ENCODE peak calls at places on chromosomes 3 and 15, in ten cellular contexts. E is fibroblast of lung, Z is iPS DF 6.9, Y is GM23248, H is ovary, F is SK-N-SH, I is uterus, P is AG04450, C is heart left ventricle, S is SK-N-MC. K is an unnamed sample.

GRCh38 chr3:170717410-170718402 is 131.8 kb upstream of the SLC7A14 start:
- DNase-seq in E (peak; percentile 64), Z (no peak), Y (peak; percentile 52), H (no peak), F (no peak), I (no peak), P (no peak), C (no peak), S (no peak), K (peak; percentile 26)

GRCh38 chr15:67000896-67001295 is 64.5 kb upstream of the SMAD3 start:
- DNase-seq in E (no peak), Z (no peak), Y (no peak), H (no peak), F (no peak), I (no peak), P (no peak), C (no peak), S (no peak), K (no peak)

GRCh38 chr3:122621112-122621511 is 43.7 kb downstream of the PARP15 start:
- DNase-seq in E (no peak), Z (no peak), Y (no peak), H (no peak), F (no peak), I (no peak), P (no peak), C (no peak), S (no peak), K (no peak)

GRCh38 chr15:71532994-71533393 is 277.4 kb upstream of the NR2E3 start:
- DNase-seq in E (no peak), Z (peak; percentile 35), Y (peak; percentile 45), H (no peak), F (peak; percentile 31), I (no peak), P (no peak), C (no peak), S (peak; percentile 2), K (no peak)

GRCh38 chr15:62298811-62299210 is 133.7 kb upstream of the C2CD4B start:
- DNase-seq in E (no peak), Z (no peak), Y (no peak), H (no peak), F (no peak), I (no peak), P (no peak), C (no peak), S (no peak), K (peak; percentile 67)

GRCh38 chr15:78059110-78059839 is 18.2 kb downstream of the TBC1D2B start:
- DNase-seq in E (no peak), Z (no peak), Y (peak; percentile 15), H (no peak), F (no peak), I (no peak), P (no peak), C (no peak), S (no peak), K (no peak)

GRCh38 chr15:99598296-99598695 is 32.5 kb downstream of the MEF2A start:
- DNase-seq in E (no peak), Z (no peak), Y (no peak), H (no peak), F (no peak), I (no peak), P (no peak), C (no peak), S (no peak), K (no peak)

GRCh38 chr3:119524931-119525662 is 26.8 kb downstream of the TIMMDC1 start:
- DNase-seq in E (peak; percentile 22), Z (no peak), Y (peak; percentile 44), H (no peak), F (peak; percentile 11), I (no peak), P (no peak), C (no peak), S (no peak), K (no peak)

GRCh38 chr3:114451561-114452018 is 157.8 kb downstream of the TIGIT start:
- DNase-seq in E (peak; percentile 52), Z (no peak), Y (peak; percentile 43), H (peak; percentile 36), F (no peak), I (no peak), P (no peak), C (no peak), S (no peak), K (peak; percentile 24)

DNA sequence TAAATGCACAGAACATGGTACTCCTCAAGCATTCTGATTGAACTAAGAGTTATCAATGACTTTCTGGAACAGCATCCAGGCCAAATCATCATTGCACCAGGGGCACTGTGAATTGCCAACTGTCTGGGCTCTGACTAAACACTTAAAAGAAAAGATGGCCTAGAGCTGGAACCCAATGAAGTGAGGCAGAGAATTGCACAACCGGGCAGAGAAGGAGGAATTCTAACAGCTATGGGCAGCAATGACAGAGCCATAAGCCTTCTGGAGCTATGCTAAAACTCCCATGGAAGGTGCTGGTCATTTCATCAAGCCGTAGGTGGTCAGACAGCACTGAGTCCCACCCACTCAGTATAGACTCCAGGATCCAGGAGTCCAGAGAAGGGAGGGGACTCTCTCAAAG is 48.1 kb upstream of the OXTR start:
- DNase-seq in E (no peak), Z (no peak), Y (peak; percentile 61), H (no peak), F (no peak), I (no peak), P (no peak), C (no peak), S (no peak), K (no peak)
- H3K9me3 ChIP-seq in E (no peaks in the 10 kb centered on the region), Z (no peaks in the 10 kb centered on the region), Y (no peaks in the 10 kb centered on the region), H (no peaks in the 10 kb centered on the region), F (no peaks in the 10 kb centered on the region), I (peaks cover 6% of the 10 kb centered on the region), P (peaks cover 18% of the 10 kb centered on the region), C (peaks cover 8% of the 10 kb centered on the region), S (no peaks in the 10 kb centered on the region), K (no peaks in the 10 kb centered on the region)

GRCh38 chr15:46166750-46167149 is 531.9 kb downstream of the SQOR start:
- DNase-seq in E (no peak), Z (no peak), Y (no peak), H (no peak), F (no peak), I (no peak), P (no peak), C (no peak), S (no peak), K (no peak)
- H3K4me3 ChIP-seq in E (no peak overlapping the region), Z (no peak overlapping the region), Y (no peak overlapping the region), H (no peak overlapping the region), F (no peak overlapping the region), I (no peak overlapping the region), P (no peak overlapping the region), C (no peak overlapping the region), S (no peak overlapping the region), K (no peak overlapping the region)

GRCh38 chr3:42975955-42976354 is 3.2 kb upstream of the GASK1A start:
- DNase-seq in E (no peak), Z (no peak), Y (no peak), H (no peak), F (no peak), I (no peak), P (no peak), C (no peak), S (no peak), K (no peak)
- H3K9me3 ChIP-seq in E (no peaks in the 10 kb centered on the region), Z (peaks cover 3% of the 10 kb centered on the region), Y (no peaks in the 10 kb centered on the region), H (no peaks in the 10 kb centered on the region), F (no peaks in the 10 kb centered on the region), I (no peaks in the 10 kb centered on the region), P (peaks cover 9% of the 10 kb centered on the region), C (no peaks in the 10 kb centered on the region), S (no peaks in the 10 kb centered on the region), K (no peaks in the 10 kb centered on the region)

GRCh38 chr15:52717924-52718323 is 38.7 kb upstream of the ATOSA start:
- DNase-seq in E (no peak), Z (no peak), Y (no peak), H (no peak), F (no peak), I (no peak), P (no peak), C (no peak), S (no peak), K (no peak)
- H3K4me3 ChIP-seq in E (no peak overlapping the region), Z (no peak overlapping the region), Y (no peak overlapping the region), H (no peak overlapping the region), F (no peak overlapping the region), I (no peak overlapping the region), P (no peak overlapping the region), C (no peak overlapping the region), S (no peak overlapping the region), K (no peak overlapping the region)

GRCh38 chr15:20357139-20358065 is 184.2 kb downstream of the GOLGA6L6 start:
- DNase-seq in E (no peak), Z (no peak), Y (no peak), H (no peak), F (no peak), I (no peak), P (no peak), C (peak; percentile 25), S (no peak), K (no peak)

GRCh38 chr15:20361091-20361490 is 180.5 kb downstream of the GOLGA6L6 start:
- DNase-seq in E (no peak), Z (no peak), Y (no peak), H (no peak), F (no peak), I (no peak), P (no peak), C (no peak), S (no peak), K (no peak)

GRCh38 chr15:20356444-20357138 is 185.0 kb downstream of the GOLGA6L6 start:
- DNase-seq in E (no peak), Z (peak; percentile 37), Y (peak; percentile 50), H (peak; percentile 72), F (peak; percentile 88), I (peak; percentile 37), P (no peak), C (peak; percentile 59), S (no peak), K (no peak)

GRCh38 chr15:20358066-20358780 is 183.4 kb downstream of the GOLGA6L6 start:
- DNase-seq in E (no peak), Z (no peak), Y (no peak), H (no peak), F (no peak), I (no peak), P (no peak), C (peak; percentile 35), S (no peak), K (no peak)

GRCh38 chr15:20358781-20359414 is 182.7 kb downstream of the GOLGA6L6 start:
- DNase-seq in E (no peak), Z (no peak), Y (no peak), H (no peak), F (no peak), I (no peak), P (no peak), C (no peak), S (no peak), K (no peak)
- H3K9me3 ChIP-seq in E (peaks cover 7% of the 10 kb centered on the region), Z (peaks cover 40% of the 10 kb centered on the region), Y (no peaks in the 10 kb centered on the region), H (no peaks in the 10 kb centered on the region), F (no peaks in the 10 kb centered on the region), I (no peaks in the 10 kb centered on the region), P (peaks cover 53% of the 10 kb centered on the region), C (no peaks in the 10 kb centered on the region), S (no peaks in the 10 kb centered on the region), K (no peaks in the 10 kb centered on the region)

GRCh38 chr15:81914734-81915234 is 131.0 kb downstream of the MEX3B start:
- DNase-seq in E (no peak), Z (no peak), Y (no peak), H (no peak), F (peak; percentile 70), I (no peak), P (no peak), C (peak; percentile 81), S (no peak), K (no peak)
- H3K4me3 ChIP-seq in E (no peak overlapping the region), Z (no peak overlapping the region), Y (no peak overlapping the region), H (no peak overlapping the region), F (no peak overlapping the region), I (no peak overlapping the region), P (no peak overlapping the region), C (no peak overlapping the region), S (no peak overlapping the region), K (no peak overlapping the region)

K was measured in thyroid gland.